ENCODE peak calls at places on chromosomes 3 and 15, in ten cellular contexts. M is EL; Z is OCI-LY7; I is tibial artery; P is NCI-H345; H is LoVo; C is WTC11; Q is activated effector memory CD4-positive, alpha-beta T cell treated with anti-CD3 and anti-CD28 coated beads, Interleukin-2, amount 50 U/mL, for 16 hours; K is bronchial epithelial cell; O is left ventricle myocardium inferior. T is an unnamed sample.
A peak's percentile ranks its signal among the peaks of the same experiment; 100 is the strongest.

GRCh38 chr3:177606891-177607290 is 409.6 kb upstream of the TBL1XR1 start:
- DNase-seq in O (no peak), H (no peak), C (no peak), K (peak; percentile 87), P (peak; percentile 40), M (no peak), I (no peak), Q (no peak), Z (no peak), T (no peak)

GRCh38 chr15:68789921-68790575 is 30.6 kb downstream of the ANP32A start:
- DNase-seq in Q (no peak), M (peak; percentile 18), P (no peak), Z (no peak), I (peak; percentile 63), O (no peak), C (peak; percentile 65), K (no peak), H (no peak), T (peak; percentile 74)

GRCh38 chr3:172083995-172084409 is 44.6 kb downstream of the FNDC3B start:
- DNase-seq in C (no peak), I (no peak), P (no peak), Z (no peak), Q (no peak), O (no peak), M (no peak), H (no peak), K (no peak), T (no peak)

GRCh38 chr3:126119008-126119675 is 35.2 kb upstream of the SLC41A3 start:
- DNase-seq in M (no peak), H (peak; percentile 34), Q (peak; percentile 13), P (no peak), Z (no peak), C (no peak), O (no peak), I (no peak), K (peak; percentile 72), T (peak; percentile 79)

GRCh38 chr3:177197041-177197933 is at the start of gene TBL1XR1:
- DNase-seq in I (peak; percentile 97), H (peak; percentile 91), Q (peak; percentile 95), K (peak; percentile 78), Z (peak; percentile 94), O (peak; percentile 93), C (peak; percentile 82), P (peak; percentile 90), M (peak; percentile 90), T (peak; percentile 95)

GRCh38 chr3:183253364-183253960 is 409 bp downstream of the B3GNT5 start:
- DNase-seq in C (peak; percentile 33), M (peak; percentile 42), Z (no peak), O (peak; percentile 82), K (no peak), Q (peak; percentile 77), P (peak; percentile 49), I (peak; percentile 84), H (no peak), T (peak; percentile 94)

GRCh38 chr3:186277268-186277909 is 84.6 kb downstream of the DGKG start:
- DNase-seq in C (no peak), I (no peak), Q (no peak), M (peak; percentile 56), Z (no peak), P (no peak), H (peak; percentile 31), K (peak; percentile 66), O (no peak), T (no peak)

GRCh38 chr3:5731100-5731499 is 543.6 kb downstream of the EDEM1 start:
- DNase-seq in H (no peak), Q (no peak), K (no peak), O (no peak), P (no peak), Z (peak; percentile 2), M (no peak), C (no peak), I (no peak), T (no peak)

GRCh38 chr3:31448035-31448881 is 84.5 kb upstream of the STT3B start:
- DNase-seq in M (peak; percentile 10), O (no peak), C (peak; percentile 63), H (no peak), Z (peak; percentile 68), P (no peak), I (no peak), Q (peak; percentile 70), K (peak; percentile 42), T (no peak)

T was measured in mesenteric fat pad.